ENCODE peak calls at places on chromosomes 12 and 14, in ten cellular contexts. D is lower leg skin; K is CD4-positive, alpha-beta T cell; M is iPS DF 19.7; N is fibroblast of gingiva; Y is RKO; T is fibroblast of pulmonary artery; X is GM06990; W is stimulated activated CD4-positive, alpha-beta T cell treated with anti-CD3 and anti-CD28 coated beads, TNF-alpha, amount 100 ng/mL, for 4 hours; C is T1000. H is an unnamed sample.

GRCh38 chr12:114904254-114905003 is 220.5 kb upstream of the TBX3 start:
- DNase-seq in D (no peak), K (no peak), M (no peak), N (peak), Y (no peak), T (peak), X (no peak), W (no peak), C (no peak), H (no peak)

GRCh38 chr14:21913759-21914158 is 240.1 kb upstream of the OR4E1 start:
- DNase-seq in D (peak), K (peak), M (peak), N (no peak), Y (peak), T (peak), X (peak), W (peak), C (no peak), H (peak)

GRCh38 chr14:68222726-68223125 is 403.1 kb downstream of the RAD51B start:
- DNase-seq in D (no peak), K (no peak), M (no peak), N (no peak), Y (no peak), T (no peak), X (no peak), W (no peak), C (no peak), H (no peak)

GRCh38 chr12:75236206-75236605 is 26.6 kb upstream of the KCNC2 start:
- DNase-seq in D (no peak), K (no peak), M (no peak), N (no peak), Y (no peak), T (no peak), X (no peak), W (no peak), C (no peak), H (no peak)

GRCh38 chr12:42447371-42447786 is 121.4 kb downstream of the PPHLN1 start:
- DNase-seq in D (no peak), K (no peak), M (no peak), N (peak), Y (no peak), T (peak), X (no peak), W (no peak), C (no peak), H (no peak)

GRCh38 chr12:6915023-6915788 is 826 bp downstream of the ENO2 start:
- DNase-seq in D (no peak), K (no peak), M (no peak), N (no peak), Y (no peak), T (no peak), X (no peak), W (no peak), C (no peak), H (peak)

GRCh38 chr12:12024958-12025682 is 45.6 kb upstream of the BCL2L14 start:
- DNase-seq in D (no peak), K (peak), M (no peak), N (no peak), Y (no peak), T (no peak), X (peak), W (no peak), C (no peak), H (no peak)

GRCh38 chr12:116590561-116590960 is 31.4 kb downstream of the MAP1LC3B2 start:
- DNase-seq in D (no peak), K (no peak), M (no peak), N (peak), Y (no peak), T (no peak), X (no peak), W (no peak), C (peak), H (no peak)

GRCh38 chr12:68259318-68259940 is 6.0 kb upstream of the IL22 start:
- DNase-seq in D (no peak), K (no peak), M (no peak), N (no peak), Y (peak), T (peak), X (no peak), W (no peak), C (no peak), H (no peak)

GRCh38 chr12:65968889-65969509 is 144.7 kb downstream of the HMGA2 start:
- DNase-seq in D (no peak), K (no peak), M (no peak), N (no peak), Y (no peak), T (no peak), X (no peak), W (no peak), C (no peak), H (no peak)

GRCh38 chr12:20004951-20005350 is 363.4 kb upstream of the PDE3A start:
- DNase-seq in D (no peak), K (no peak), M (no peak), N (no peak), Y (no peak), T (no peak), X (no peak), W (no peak), C (no peak), H (no peak)

GRCh38 chr14:42884100-42884499 is 1277.4 kb downstream of the LRFN5 start:
- DNase-seq in D (no peak), K (no peak), M (no peak), N (peak), Y (peak), T (peak), X (no peak), W (no peak), C (peak), H (no peak)

GRCh38 chr12:12319501-12320322 is 30.3 kb downstream of the MANSC1 start:
- DNase-seq in D (no peak), K (no peak), M (no peak), N (peak), Y (no peak), T (no peak), X (no peak), W (no peak), C (no peak), H (no peak)

GRCh38 chr12:83149987-83150386 is 463.3 kb downstream of the TMTC2 start:
- DNase-seq in D (no peak), K (no peak), M (no peak), N (no peak), Y (no peak), T (no peak), X (no peak), W (no peak), C (no peak), H (no peak)

GRCh38 chr12:104630230-104630670 is 173.5 kb downstream of the CHST11 start:
- DNase-seq in D (no peak), K (no peak), M (no peak), N (no peak), Y (no peak), T (no peak), X (no peak), W (no peak), C (no peak), H (no peak)

GRCh38 chr12:70928066-70928465 is 7.5 kb upstream of the PTPRR start:
- DNase-seq in D (no peak), K (no peak), M (no peak), N (peak), Y (no peak), T (no peak), X (no peak), W (no peak), C (no peak), H (no peak)

GRCh38 chr14:58805605-58806358 is 168.0 kb downstream of the DACT1 start:
- DNase-seq in D (no peak), K (no peak), M (no peak), N (no peak), Y (no peak), T (peak), X (no peak), W (no peak), C (no peak), H (no peak)

GRCh38 chr12:68611094-68611818 is 557 bp downstream of the RAP1B start:
- DNase-seq in D (peak), K (peak), M (no peak), N (peak), Y (peak), T (peak), X (peak), W (peak), C (peak), H (peak)

GRCh38 chr14:58060077-58060476 is 91.9 kb downstream of the ARMH4 start:
- DNase-seq in D (no peak), K (no peak), M (no peak), N (no peak), Y (no peak), T (no peak), X (no peak), W (no peak), C (no peak), H (no peak)

GRCh38 chr12:2811791-2812190 is 677 bp upstream of the ITFG2 start:
- DNase-seq in D (no peak), K (no peak), M (no peak), N (no peak), Y (no peak), T (no peak), X (no peak), W (no peak), C (no peak), H (no peak)

GRCh38 chr12:41795910-41796309 is 348.8 kb downstream of the GXYLT1 start:
- DNase-seq in D (no peak), K (no peak), M (peak), N (no peak), Y (no peak), T (no peak), X (no peak), W (no peak), C (no peak), H (peak)

GRCh38 chr14:70888681-70889175 is 18.5 kb upstream of the PCNX1 start:
- DNase-seq in D (no peak), K (no peak), M (no peak), N (peak), Y (no peak), T (peak), X (no peak), W (no peak), C (no peak), H (no peak)

GRCh38 chr12:93025145-93026103 is 96.3 kb upstream of the EEA1 start:
- DNase-seq in D (no peak), K (no peak), M (no peak), N (peak), Y (peak), T (peak), X (peak), W (no peak), C (no peak), H (no peak)

GRCh38 chr12:65891987-65892481 is 67.8 kb downstream of the HMGA2 start:
- DNase-seq in D (peak), K (no peak), M (no peak), N (peak), Y (peak), T (peak), X (no peak), W (no peak), C (peak), H (no peak)

GRCh38 chr14:61876362-61877049 is 114.3 kb downstream of the SNAPC1 start:
- DNase-seq in D (no peak), K (no peak), M (no peak), N (no peak), Y (no peak), T (no peak), X (peak), W (no peak), C (no peak), H (no peak)

GRCh38 chr12:64671682-64672081 is 61.4 kb downstream of the RASSF3 start:
- DNase-seq in D (no peak), K (no peak), M (no peak), N (no peak), Y (no peak), T (no peak), X (no peak), W (no peak), C (no peak), H (no peak)

GRCh38 chr12:108551556-108551955 is 9.4 kb downstream of the SART3 start:
- DNase-seq in D (no peak), K (no peak), M (no peak), N (peak), Y (no peak), T (peak), X (no peak), W (no peak), C (no peak), H (no peak)

GRCh38 chr12:14635776-14636175 is 60.6 kb downstream of the GUCY2C start:
- DNase-seq in D (no peak), K (no peak), M (no peak), N (no peak), Y (peak), T (peak), X (no peak), W (no peak), C (no peak), H (no peak)

GRCh38 chr12:67909681-67910080 is 79.6 kb upstream of the IFNG-AS1 start:
- DNase-seq in D (no peak), K (no peak), M (no peak), N (no peak), Y (no peak), T (no peak), X (no peak), W (no peak), C (no peak), H (no peak)

GRCh38 chr14:70555890-70556289 is 21.1 kb upstream of the ADAM20 start:
- DNase-seq in D (no peak), K (no peak), M (no peak), N (peak), Y (no peak), T (peak), X (no peak), W (no peak), C (no peak), H (no peak)

GRCh38 chr12:109833307-109834189 is at the start of gene TRPV4:
- DNase-seq in D (no peak), K (no peak), M (no peak), N (peak), Y (no peak), T (peak), X (no peak), W (no peak), C (no peak), H (peak)

GRCh38 chr14:24251880-24252288 is 9.5 kb upstream of the TINF2 start:
- DNase-seq in D (no peak), K (no peak), M (no peak), N (no peak), Y (no peak), T (peak), X (no peak), W (no peak), C (no peak), H (no peak)

GRCh38 chr12:49615725-49616124 is 7.6 kb upstream of the PRPF40B start:
- DNase-seq in D (no peak), K (no peak), M (no peak), N (no peak), Y (peak), T (peak), X (no peak), W (no peak), C (peak), H (no peak)

GRCh38 chr14:24100197-24100981 is 6.3 kb downstream of the PCK2 start:
- DNase-seq in D (no peak), K (no peak), M (no peak), N (no peak), Y (no peak), T (no peak), X (no peak), W (no peak), C (no peak), H (no peak)

H was measured in glutamatergic neuron.